ENCODE peak calls at places on chromosomes 7 and 10, in nine cellular contexts. W is left ventricle myocardium superior; B is stimulated activated CD8-positive, alpha-beta memory T cell treated with anti-CD3 and anti-CD28 coated beads, Interleukin-7, amount 100 ng/mL, for 4 hours; F is PC-3; J is stimulated activated naive CD8-positive, alpha-beta T cell treated with anti-CD3 and anti-CD28 coated beads, Interleukin-15, Interleukin-2, amounts not matched to agents 100 U/mL and 50 U/mL, for 24 hours; R is WTC11; E is pancreas; I is heart left ventricle; V is iris pigment epithelial cell. T is an unnamed sample.

GRCh38 chr7:4668510-4668847 is 13.6 kb upstream of the FOXK1 start:
- DNase-seq in W (no peak), B (no peak), F (no peak), J (no peak), R (no peak), E (no peak), I (no peak), V (no peak), T (no peak)

GRCh38 chr10:125029584-125030242 is 87.8 kb downstream of the ZRANB1 start:
- DNase-seq in W (peak), B (no peak), F (peak), J (no peak), R (no peak), E (peak), I (no peak), V (peak), T (no peak)

GRCh38 chr10:117830832-117831231 is 215.9 kb downstream of the RAB11FIP2 start:
- DNase-seq in W (no peak), B (no peak), F (no peak), J (peak), R (peak), E (no peak), I (no peak), V (no peak), T (peak)

GRCh38 chr7:129225931-129226572 is 1.2 kb downstream of the AHCYL2 start:
- DNase-seq in W (no peak), B (no peak), F (no peak), J (no peak), R (no peak), E (no peak), I (no peak), V (no peak), T (no peak)

GRCh38 chr10:132938472-132939329 is 3.7 kb downstream of the CFAP46 start:
- DNase-seq in W (peak), B (no peak), F (peak), J (peak), R (peak), E (peak), I (no peak), V (no peak), T (no peak)

GRCh38 chr7:55245271-55245723 is 119.8 kb upstream of the LANCL2 start:
- DNase-seq in W (no peak), B (no peak), F (peak), J (no peak), R (no peak), E (no peak), I (no peak), V (peak), T (peak)

GRCh38 chr7:92611735-92612134 is 21.5 kb upstream of the FAM133B start:
- DNase-seq in W (no peak), B (no peak), F (no peak), J (no peak), R (no peak), E (no peak), I (no peak), V (no peak), T (no peak)

GRCh38 chr7:77665161-77665560 is 31.1 kb upstream of the RSBN1L start:
- DNase-seq in W (no peak), B (no peak), F (no peak), J (no peak), R (no peak), E (no peak), I (no peak), V (peak), T (no peak)

GRCh38 chr7:6092953-6093354 is 61.8 kb downstream of the ANKRD61 start:
- DNase-seq in W (no peak), B (no peak), F (no peak), J (no peak), R (no peak), E (no peak), I (no peak), V (no peak), T (no peak)

GRCh38 chr10:79407811-79408795 is 37.3 kb downstream of the ZCCHC24 start:
- DNase-seq in W (peak), B (no peak), F (no peak), J (no peak), R (no peak), E (peak), I (peak), V (no peak), T (no peak)

GRCh38 chr10:126500866-126501265 is 112.6 kb upstream of the ADAM12 start:
- DNase-seq in W (no peak), B (no peak), F (no peak), J (no peak), R (no peak), E (no peak), I (no peak), V (peak), T (no peak)

GRCh38 chr10:8023321-8023720 is 31.2 kb upstream of the GATA3 start:
- DNase-seq in W (no peak), B (no peak), F (no peak), J (no peak), R (no peak), E (no peak), I (no peak), V (no peak), T (no peak)

GRCh38 chr7:31017748-31018120 is 34.4 kb upstream of the ADCYAP1R1 start:
- DNase-seq in W (no peak), B (no peak), F (no peak), J (no peak), R (no peak), E (no peak), I (no peak), V (no peak), T (no peak)

GRCh38 chr10:4051011-4051407 is 266.0 kb upstream of the KLF6 start:
- DNase-seq in W (no peak), B (no peak), F (no peak), J (no peak), R (no peak), E (no peak), I (peak), V (peak), T (peak)

GRCh38 chr7:133980794-133981193 is 146.3 kb upstream of the LRGUK start:
- DNase-seq in W (no peak), B (no peak), F (no peak), J (no peak), R (no peak), E (no peak), I (no peak), V (no peak), T (no peak)

GRCh38 chr7:50711271-50712175 is 71.2 kb downstream of the GRB10 start:
- DNase-seq in W (peak), B (no peak), F (peak), J (no peak), R (no peak), E (no peak), I (no peak), V (no peak), T (no peak)

GRCh38 chr10:105017116-105017515 is 376.0 kb downstream of the SORCS3 start:
- DNase-seq in W (no peak), B (no peak), F (no peak), J (peak), R (no peak), E (no peak), I (no peak), V (peak), T (no peak)

T was measured in LoVo.